ENCODE peak calls at places on chromosomes 5 and 9, in five cellular contexts. H is cardiac fibroblast, O is ureter, V is lower lobe of right lung, E is aorta. Z is an unnamed sample.
A peak's percentile ranks its signal among the peaks of the same experiment; 100 is the strongest.

GRCh38 chr9:113536166-113536482 is 72.6 kb downstream of the RGS3 start:
- DNase-seq in H (no peak), E (no peak), O (no peak), V (no peak), Z (no peak)

GRCh38 chr5:134022333-134022732 is 17.6 kb upstream of the VDAC1 start:
- DNase-seq in E (no peak), O (no peak), H (no peak), V (no peak), Z (no peak)

GRCh38 chr5:101728933-101729332 is 567.2 kb downstream of the SLCO4C1 start:
- DNase-seq in V (no peak), O (no peak), H (peak; percentile 1), E (no peak), Z (peak; percentile 0)

GRCh38 chr5:88256872-88257271 is 11.8 kb downstream of the TMEM161B start:
- DNase-seq in H (no peak), O (no peak), E (no peak), V (no peak), Z (no peak)

GRCh38 chr5:157540707-157541451 is 34.7 kb downstream of the ADAM19 start:
- DNase-seq in H (peak; percentile 85), E (peak; percentile 74), V (peak; percentile 53), O (no peak), Z (peak; percentile 88)

GRCh38 chr9:97830884-97831829 is 21.9 kb upstream of the FOXE1 start:
- DNase-seq in H (peak; percentile 14), E (no peak), O (no peak), V (no peak), Z (no peak)

GRCh38 chr9:95509851-95510529 is 6.8 kb downstream of the PTCH1 start:
- DNase-seq in E (no peak), O (no peak), V (no peak), H (no peak), Z (peak; percentile 13)

GRCh38 chr9:19229725-19230355 is 653 bp upstream of the DENND4C start:
- DNase-seq in V (no peak), H (no peak), E (no peak), O (no peak), Z (no peak)

GRCh38 chr5:66872688-66873333 is 276.6 kb downstream of the MAST4 start:
- DNase-seq in E (no peak), H (no peak), V (no peak), O (no peak), Z (no peak)

GRCh38 chr5:1009359-1010180 is 968 bp downstream of the NKD2 start:
- DNase-seq in E (peak; percentile 37), O (peak; percentile 48), H (no peak), V (peak; percentile 30), Z (no peak)

GRCh38 chr9:16505159-16505558 is 365.3 kb downstream of the BNC2 start:
- DNase-seq in O (no peak), E (no peak), V (no peak), H (peak; percentile 53), Z (peak; percentile 91)

GRCh38 chr9:78363221-78363620 is 66.3 kb downstream of the PSAT1 start:
- DNase-seq in E (no peak), V (no peak), H (peak; percentile 30), O (no peak), Z (no peak)

GRCh38 chr5:57420821-57421220 is 61.8 kb downstream of the ACTBL2 start:
- DNase-seq in E (no peak), O (no peak), V (no peak), H (no peak), Z (no peak)

GRCh38 chr9:37407468-37407867 is 15.0 kb upstream of the GRHPR start:
- DNase-seq in H (no peak), E (no peak), O (no peak), V (no peak), Z (no peak)

GRCh38 chr5:126645132-126645531 is 44.4 kb downstream of the PHAX start:
- DNase-seq in V (no peak), H (no peak), O (no peak), E (no peak), Z (peak; percentile 8)

GRCh38 chr9:8831568-8831967 is 1032.0 kb upstream of the DMAC1 start:
- DNase-seq in O (no peak), V (no peak), E (no peak), H (no peak), Z (no peak)

GRCh38 chr9:97682242-97682641 is 14.9 kb downstream of the XPA start:
- DNase-seq in H (no peak), V (no peak), E (no peak), O (no peak), Z (no peak)

GRCh38 chr5:33370135-33370472 is 70.7 kb upstream of the TARS1 start:
- DNase-seq in E (no peak), H (peak; percentile 92), O (no peak), V (no peak), Z (peak; percentile 95)

GRCh38 chr9:121550569-121551512 is 51.2 kb upstream of the GGTA1 start:
- DNase-seq in E (peak; percentile 86), O (peak; percentile 85), V (peak; percentile 86), H (peak; percentile 66), Z (peak; percentile 48)

GRCh38 chr9:129109504-129109903 is 1.1 kb downstream of the CRAT start:
- DNase-seq in V (no peak), E (no peak), H (no peak), O (no peak), Z (peak; percentile 21)

GRCh38 chr9:18124760-18125159 is 349.2 kb upstream of the ADAMTSL1 start:
- DNase-seq in E (no peak), H (peak; percentile 52), V (no peak), O (no peak), Z (peak; percentile 40)

GRCh38 chr5:62371409-62371808 is 32.3 kb downstream of the DIMT1 start:
- DNase-seq in E (no peak), V (no peak), O (no peak), H (no peak), Z (peak; percentile 29)

GRCh38 chr9:113223963-113224362 is 2.6 kb downstream of the SLC31A1 start:
- DNase-seq in H (peak; percentile 35), O (no peak), V (no peak), E (no peak), Z (peak; percentile 93)

GRCh38 chr5:166845044-166845443 is 1446.4 kb upstream of the WWC1 start:
- DNase-seq in V (no peak), H (peak; percentile 10), E (no peak), O (no peak), Z (peak; percentile 27)

GRCh38 chr5:177427211-177427822 is 841 bp downstream of the GRK6 start:
- DNase-seq in O (no peak), H (no peak), V (no peak), E (no peak), Z (peak; percentile 29)

Z was measured in iris pigment epithelial cell.